ENCODE peak calls at places on chromosomes 5 and 9, in four cellular contexts. N is upper lobe of right lung, J is H7, T is NCI-H2029. Y is an unnamed sample.
A peak's percentile ranks its signal among the peaks of the same experiment; 100 is the strongest.

GRCh38 chr9:129162901-129163670 is 15.0 kb downstream of the IER5L start:
- DNase-seq in N (no peak), J (no peak), T (no peak), Y (no peak)

GRCh38 chr5:37248387-37248969 is 698 bp downstream of the CPLANE1 start:
- DNase-seq in N (no peak), J (no peak), T (no peak), Y (no peak)

GRCh38 chr9:99345936-99346335 is 123.9 kb downstream of the SEC61B start:
- DNase-seq in N (no peak), J (no peak), T (no peak), Y (no peak)

GRCh38 chr5:27830551-27830950 is 792.2 kb upstream of the CDH9 start:
- DNase-seq in N (no peak), J (no peak), T (no peak), Y (no peak)

GRCh38 chr5:151070449-151070848 is 10.4 kb downstream of the TNIP1 start:
- DNase-seq in N (no peak), J (no peak), T (no peak), Y (no peak)

GRCh38 chr5:22560115-22560514 is 293.0 kb downstream of the CDH12 start:
- DNase-seq in N (no peak), J (no peak), T (no peak), Y (no peak)

GRCh38 chr9:131095666-131096489 is 453 bp upstream of the AIF1L start:
- DNase-seq in N (no peak), J (peak; percentile 99), T (no peak), Y (no peak)

GRCh38 chr5:141692919-141693848 is 11.2 kb upstream of the ARAP3 start:
- DNase-seq in N (no peak), J (peak; percentile 59), T (no peak), Y (no peak)

GRCh38 chr5:115655994-115656393 is 30.2 kb upstream of the TMED7 start:
- DNase-seq in N (no peak), J (no peak), T (no peak), Y (no peak)

GRCh38 chr9:9912459-9912858 is 700.3 kb downstream of the PTPRD start:
- DNase-seq in N (no peak), J (no peak), T (no peak), Y (no peak)

GRCh38 chr5:147286296-147286695 is 51.5 kb downstream of the STK32A start:
- DNase-seq in N (no peak), J (no peak), T (no peak), Y (no peak)

GRCh38 chr9:108750656-108751175 is 105.1 kb downstream of the ACTL7B start:
- DNase-seq in N (no peak), J (no peak), T (no peak), Y (no peak)

GRCh38 chr9:76553680-76554079 is 94.7 kb downstream of the GCNT1 start:
- DNase-seq in N (no peak), J (no peak), T (no peak), Y (no peak)

GRCh38 chr5:124692324-124692723 is 54.1 kb downstream of the ZNF608 start:
- DNase-seq in N (no peak), J (no peak), T (no peak), Y (no peak)

GRCh38 chr5:23084815-23085214 is 231.7 kb upstream of the CDH12 start:
- DNase-seq in N (no peak), J (no peak), T (no peak), Y (no peak)

GRCh38 chr5:125422342-125422741 is 675.9 kb upstream of the ZNF608 start:
- DNase-seq in N (no peak), J (peak; percentile 18), T (no peak), Y (no peak)

GRCh38 chr5:122170630-122171029 is 41.3 kb downstream of the ZNF474 start:
- DNase-seq in N (no peak), J (peak; percentile 76), T (no peak), Y (no peak)

GRCh38 chr5:73692166-73692640 is 66.2 kb downstream of the ARHGEF28 start:
- DNase-seq in N (no peak), J (no peak), T (no peak), Y (no peak)

GRCh38 chr5:157555031-157555640 is 20.4 kb downstream of the ADAM19 start:
- DNase-seq in N (no peak), J (no peak), T (no peak), Y (no peak)

GRCh38 chr5:80382488-80382887 is 25.4 kb upstream of the ZFYVE16 start:
- DNase-seq in N (no peak), J (no peak), T (no peak), Y (no peak)

GRCh38 chr5:135569755-135570452 is 8.9 kb downstream of the CXCL14 start:
- DNase-seq in N (no peak), J (peak; percentile 85), T (peak; percentile 28), Y (peak; percentile 56)